ENCODE peak calls at places on chromosome 3, in seven cellular contexts. L, H, S, C, P, Q and G are unnamed samples.

GRCh38 chr3:101066776-101067175 is 73.6 kb upstream of the ABI3BP start:
- DNase-seq in L (no peak), Q (no peak), P (no peak), C (no peak), S (no peak), H (peak; percentile 48), G (no peak)

GRCh38 chr3:30308131-30308530 is 298.3 kb upstream of the TGFBR2 start:
- DNase-seq in P (no peak), L (no peak), S (no peak), Q (no peak), H (peak; percentile 82), C (no peak), G (no peak)

GRCh38 chr3:11185564-11186317 is 31.4 kb downstream of the HRH1 start:
- DNase-seq in Q (no peak), C (no peak), P (peak; percentile 36), H (peak; percentile 99), S (peak; percentile 72), L (peak; percentile 91), G (no peak)

GRCh38 chr3:107938128-107938527 is 152.7 kb downstream of the CD47 start:
- DNase-seq in L (no peak), S (no peak), H (peak; percentile 89), P (no peak), Q (no peak), C (no peak), G (no peak)

GRCh38 chr3:30181546-30181945 is 424.9 kb upstream of the TGFBR2 start:
- DNase-seq in L (no peak), C (no peak), Q (no peak), S (no peak), H (peak; percentile 31), P (no peak), G (no peak)

GRCh38 chr3:194205675-194206133 is 69.8 kb downstream of the HES1 start:
- DNase-seq in P (no peak), C (no peak), Q (no peak), L (no peak), H (no peak), S (no peak), G (no peak)

GRCh38 chr3:152718810-152719209 is 116.1 kb upstream of the P2RY1 start:
- DNase-seq in Q (no peak), S (no peak), P (no peak), H (no peak), L (no peak), C (no peak), G (no peak)

GRCh38 chr3:135513106-135514063 is 452.1 kb upstream of the PPP2R3A start:
- DNase-seq in P (no peak), C (no peak), H (peak; percentile 65), Q (no peak), S (no peak), L (no peak), G (no peak)

GRCh38 chr3:129592362-129593150 is 13.9 kb downstream of the PLXND1 start:
- DNase-seq in C (no peak), Q (peak; percentile 69), L (no peak), H (no peak), P (no peak), S (peak; percentile 85), G (no peak)

GRCh38 chr3:136750922-136751258 is 1.3 kb downstream of the STAG1 start:
- DNase-seq in S (no peak), H (peak; percentile 89), C (no peak), Q (no peak), L (no peak), P (no peak), G (no peak)

GRCh38 chr3:39809995-39810595 is 686 bp downstream of the MYRIP start:
- DNase-seq in H (no peak), L (no peak), Q (peak; percentile 32), C (no peak), P (no peak), S (no peak), G (no peak)

GRCh38 chr3:190014940-190015339 is 105.8 kb downstream of the P3H2 start:
- DNase-seq in C (no peak), H (no peak), Q (no peak), L (no peak), P (no peak), S (no peak), G (no peak)

GRCh38 chr3:33146791-33147445 is 33.1 kb downstream of the CRTAP start:
- DNase-seq in S (no peak), H (peak; percentile 40), C (no peak), L (no peak), P (no peak), Q (no peak), G (no peak)

GRCh38 chr3:126356373-126357298 is 572 bp downstream of the KLF15 start:
- DNase-seq in L (no peak), P (no peak), C (no peak), Q (peak; percentile 49), H (no peak), S (peak; percentile 56), G (peak; percentile 31)

GRCh38 chr3:133996251-133996661 is 33.5 kb downstream of the SLCO2A1 start:
- DNase-seq in Q (peak; percentile 33), H (no peak), C (no peak), L (no peak), S (no peak), P (no peak), G (no peak)

DNA sequence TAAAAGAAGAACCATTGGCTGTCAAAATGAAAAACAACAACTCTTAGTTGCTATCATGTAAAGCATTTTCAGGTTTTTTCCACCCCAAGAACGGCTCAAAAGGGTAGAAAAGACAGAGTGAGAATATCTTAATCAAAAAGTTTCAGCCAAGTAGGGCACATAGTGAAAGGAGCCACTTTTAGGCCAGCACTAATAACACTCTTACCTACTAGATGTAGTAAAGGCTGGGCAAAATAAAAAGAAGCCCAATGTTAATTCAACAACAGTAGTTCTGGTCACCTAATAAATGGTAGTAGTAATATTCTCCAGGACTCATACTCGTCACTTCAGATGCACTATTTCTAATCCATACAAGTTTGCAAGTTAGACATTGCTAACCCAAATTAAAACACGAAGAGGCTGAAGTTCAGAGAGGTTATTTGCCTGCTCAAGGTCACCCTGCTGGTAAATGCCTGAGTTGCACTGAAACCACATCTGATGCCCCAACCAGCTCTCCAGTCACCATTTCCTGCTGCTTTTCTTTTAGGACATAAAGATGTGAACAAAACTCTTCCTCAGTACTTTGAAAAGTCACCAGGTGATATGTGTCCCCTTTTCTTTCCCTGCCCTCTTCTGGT is 7.5 kb downstream of the GOLIM4 start:
- DNase-seq in L (no peak), C (no peak), Q (peak; percentile 9), S (no peak), H (peak; percentile 21), P (no peak), G (no peak)
- TF ChIP-seq CTCF in L (no peak), C (no peak), Q (peak; percentile 40), S (peak; percentile 33), H (peak; percentile 42), P (peak; percentile 65), G (peak; percentile 56)

GRCh38 chr3:139460096-139460495 is 16.2 kb downstream of the RBP2 start:
- DNase-seq in H (peak; percentile 8), L (no peak), S (no peak), Q (no peak), C (no peak), P (no peak), G (no peak)

GRCh38 chr3:139457066-139457465 is 19.2 kb downstream of the RBP2 start:
- DNase-seq in Q (no peak), L (no peak), P (no peak), S (no peak), C (no peak), H (no peak), G (no peak)

GRCh38 chr3:139456391-139456790 is 19.9 kb downstream of the RBP2 start:
- DNase-seq in L (no peak), Q (no peak), P (no peak), S (no peak), H (no peak), C (no peak), G (no peak)

GRCh38 chr3:139458348-139458747 is 18.0 kb downstream of the RBP2 start:
- DNase-seq in H (no peak), Q (no peak), P (no peak), S (no peak), C (no peak), L (no peak), G (no peak)

GRCh38 chr3:139455855-139456254 is 20.5 kb downstream of the RBP2 start:
- DNase-seq in S (no peak), P (no peak), H (no peak), L (no peak), C (no peak), Q (no peak), G (no peak)
- TF ChIP-seq CTCF in S (no peak), P (peak; percentile 14), H (no peak), L (no peak), C (no peak), Q (peak; percentile 11), G (peak; percentile 32)

DNA sequence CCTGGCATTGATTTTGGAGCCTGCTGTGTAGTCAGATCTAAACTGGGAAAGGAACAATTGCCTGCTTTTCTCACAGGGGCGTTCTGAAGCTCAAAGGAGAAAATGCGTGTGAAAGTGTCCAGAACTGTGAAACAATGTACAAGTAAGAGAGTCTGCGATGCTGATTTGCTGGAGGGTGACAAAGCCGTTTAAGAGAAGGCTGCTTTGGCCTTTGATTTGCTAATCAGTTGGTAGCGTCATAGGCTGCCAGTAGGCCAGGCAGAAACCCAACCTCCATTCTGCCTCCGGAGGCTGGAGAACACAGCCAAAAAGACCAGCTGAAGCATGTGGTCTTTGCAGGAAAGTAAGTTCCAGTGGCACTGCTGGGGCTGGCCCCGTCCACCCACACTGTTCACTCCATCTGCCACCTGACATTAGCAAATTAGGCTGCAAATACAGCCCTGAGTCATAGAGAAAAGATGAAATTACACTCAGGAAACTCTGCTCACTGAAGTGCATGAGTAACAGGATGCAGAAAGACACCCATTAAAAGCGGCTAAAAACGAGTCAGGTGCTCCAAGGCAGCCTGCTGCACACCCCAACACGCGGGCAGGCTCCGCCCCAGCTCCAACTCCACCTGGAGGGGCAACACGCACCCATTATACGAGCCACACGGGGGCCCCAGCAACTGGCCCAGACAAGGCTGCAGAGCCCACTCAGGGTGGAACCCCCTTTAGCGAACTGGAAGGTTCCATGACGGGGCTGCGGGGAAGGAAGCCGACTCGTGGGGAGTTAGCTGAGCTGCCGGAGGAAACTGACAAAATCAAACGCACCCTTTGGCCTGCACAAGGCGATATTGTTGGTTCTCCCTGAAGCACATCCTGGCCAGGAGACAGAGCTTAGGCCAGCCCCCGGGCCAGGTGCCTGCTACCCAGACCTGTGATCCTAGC is 31.6 kb downstream of the ZDHHC19 start:
- DNase-seq in C (peak; percentile 97), L (no peak), H (peak; percentile 49), Q (no peak), S (no peak), P (no peak), G (no peak)
- TF ChIP-seq CTCF in C (peak; percentile 48), L (no peak), H (no peak), Q (no peak), S (no peak), P (no peak), G (no peak)

GRCh38 chr3:111283165-111283564 is 211.5 kb downstream of the NECTIN3 start:
- DNase-seq in S (no peak), L (no peak), Q (no peak), C (no peak), H (no peak), P (no peak), G (no peak)

GRCh38 chr3:111282024-111282423 is 210.4 kb downstream of the NECTIN3 start:
- DNase-seq in L (no peak), H (no peak), Q (no peak), S (no peak), P (no peak), C (no peak), G (no peak)

GRCh38 chr3:111278961-111279360 is 207.3 kb downstream of the NECTIN3 start:
- DNase-seq in H (no peak), P (no peak), S (no peak), C (no peak), Q (no peak), L (no peak), G (no peak)

GRCh38 chr3:111277226-111277625 is 205.6 kb downstream of the NECTIN3 start:
- DNase-seq in Q (no peak), S (no peak), P (no peak), C (no peak), H (peak; percentile 67), L (no peak), G (no peak)
- TF ChIP-seq CTCF in Q (no peak), S (no peak), P (no peak), C (no peak), H (peak; percentile 49), L (no peak), G (no peak)